ENCODE peak calls at places on chromosomes 3 and 15, in six cellular contexts. N is tibial nerve; F is heart right ventricle; K is AG04450; T is pancreas; S is CD4-positive, CD25-positive, alpha-beta regulatory T cell. P is an unnamed sample.

GRCh38 chr3:185152433-185153169 is at the start of gene C3orf70:
- DNase-seq in N (peak), F (peak), K (no peak), T (peak), S (no peak), P (peak)

GRCh38 chr15:98085003-98085639 is 124.6 kb downstream of the ARRDC4 start:
- DNase-seq in N (no peak), F (no peak), K (peak), T (peak), S (no peak), P (peak)

GRCh38 chr3:197960694-197961581 is 921 bp downstream of the LMLN start:
- DNase-seq in N (no peak), F (no peak), K (no peak), T (no peak), S (peak), P (peak)

GRCh38 chr3:120498947-120499346 is 48.2 kb upstream of the FSTL1 start:
- DNase-seq in N (no peak), F (no peak), K (peak), T (no peak), S (no peak), P (peak)

GRCh38 chr15:39595621-39596221 is 14.8 kb downstream of the THBS1 start:
- DNase-seq in N (no peak), F (no peak), K (no peak), T (no peak), S (no peak), P (peak)

GRCh38 chr3:16994842-16995535 is 110.2 kb downstream of the PLCL2 start:
- DNase-seq in N (no peak), F (no peak), K (no peak), T (no peak), S (no peak), P (no peak)

GRCh38 chr3:148075829-148076716 is 621.6 kb upstream of the AGTR1 start:
- DNase-seq in N (no peak), F (no peak), K (peak), T (no peak), S (no peak), P (peak)

GRCh38 chr15:85027033-85027380 is 45.4 kb downstream of the PDE8A start:
- DNase-seq in N (no peak), F (no peak), K (no peak), T (no peak), S (no peak), P (no peak)

GRCh38 chr15:39232512-39232911 is 348.4 kb upstream of the THBS1 start:
- DNase-seq in N (no peak), F (no peak), K (peak), T (no peak), S (no peak), P (peak)

GRCh38 chr15:50883903-50884302 is 24.6 kb upstream of the AP4E1 start:
- DNase-seq in N (no peak), F (no peak), K (no peak), T (no peak), S (no peak), P (peak)

GRCh38 chr15:79045041-79045440 is 45.5 kb downstream of the RASGRF1 start:
- DNase-seq in N (no peak), F (no peak), K (no peak), T (no peak), S (no peak), P (no peak)

GRCh38 chr3:56816061-56816460 is 14.3 kb upstream of the ARHGEF3 start:
- DNase-seq in N (no peak), F (no peak), K (no peak), T (no peak), S (no peak), P (no peak)

GRCh38 chr3:193716155-193716554 is 123.1 kb downstream of the OPA1 start:
- DNase-seq in N (no peak), F (no peak), K (no peak), T (no peak), S (no peak), P (no peak)

GRCh38 chr3:98136631-98137030 is 6.1 kb downstream of the OR5H1 start:
- DNase-seq in N (no peak), F (no peak), K (no peak), T (no peak), S (no peak), P (no peak)

GRCh38 chr3:178245385-178245778 is 290.9 kb upstream of the KCNMB2 start:
- DNase-seq in N (no peak), F (no peak), K (peak), T (peak), S (no peak), P (no peak)

GRCh38 chr15:19987389-19988048 is 554.1 kb downstream of the GOLGA6L6 start:
- DNase-seq in N (no peak), F (no peak), K (no peak), T (no peak), S (no peak), P (no peak)

GRCh38 chr3:181715601-181716340 is 4.0 kb downstream of the SOX2 start:
- DNase-seq in N (no peak), F (no peak), K (no peak), T (no peak), S (no peak), P (peak)

GRCh38 chr3:72338082-72338941 is 509.9 kb downstream of the SHQ1 start:
- DNase-seq in N (no peak), F (no peak), K (no peak), T (no peak), S (no peak), P (no peak)

GRCh38 chr3:10015476-10015904 is 10.7 kb upstream of the FANCD2 start:
- DNase-seq in N (peak), F (peak), K (peak), T (no peak), S (no peak), P (peak)

GRCh38 chr15:70566047-70566835 is 197.1 kb downstream of the UACA start:
- DNase-seq in N (no peak), F (no peak), K (no peak), T (no peak), S (no peak), P (no peak)

GRCh38 chr3:69051796-69052566 is at the start of gene TMF1:
- DNase-seq in N (peak), F (peak), K (peak), T (peak), S (peak), P (peak)

GRCh38 chr3:194725346-194725745 is 39.7 kb downstream of the FAM43A start:
- DNase-seq in N (no peak), F (no peak), K (no peak), T (no peak), S (no peak), P (no peak)

GRCh38 chr3:57597973-57598351 is 818 bp upstream of the ARF4 start:
- DNase-seq in N (no peak), F (no peak), K (no peak), T (peak), S (peak), P (no peak)

GRCh38 chr15:63408514-63408913 is 26.9 kb upstream of the CA12 start:
- DNase-seq in N (no peak), F (no peak), K (no peak), T (no peak), S (no peak), P (no peak)

GRCh38 chr3:71010731-71011455 is 572.6 kb downstream of the FOXP1 start:
- DNase-seq in N (no peak), F (no peak), K (no peak), T (no peak), S (no peak), P (no peak)

GRCh38 chr3:166284994-166285393 is 447.8 kb upstream of the BCHE start:
- DNase-seq in N (no peak), F (no peak), K (peak), T (no peak), S (no peak), P (no peak)

GRCh38 chr3:72446406-72447058 is 401.7 kb downstream of the SHQ1 start:
- DNase-seq in N (peak), F (no peak), K (no peak), T (no peak), S (peak), P (no peak)

GRCh38 chr3:185420762-185421161 is 57.8 kb downstream of the MAP3K13 start:
- DNase-seq in N (no peak), F (no peak), K (no peak), T (peak), S (no peak), P (no peak)

GRCh38 chr3:65582012-65582717 is 456.6 kb downstream of the MAGI1 start:
- DNase-seq in N (no peak), F (no peak), K (no peak), T (no peak), S (no peak), P (no peak)

GRCh38 chr15:66692808-66693596 is 9.0 kb upstream of the SMAD6 start:
- DNase-seq in N (no peak), F (no peak), K (no peak), T (no peak), S (no peak), P (no peak)

GRCh38 chr3:180646187-180646790 is 33.0 kb downstream of the CCDC39 start:
- DNase-seq in N (no peak), F (no peak), K (no peak), T (no peak), S (no peak), P (no peak)

GRCh38 chr3:55406666-55407425 is 80.3 kb downstream of the WNT5A start:
- DNase-seq in N (no peak), F (no peak), K (no peak), T (no peak), S (no peak), P (no peak)

GRCh38 chr3:1183320-1184048 is 90.7 kb downstream of the CNTN6 start:
- DNase-seq in N (no peak), F (no peak), K (no peak), T (no peak), S (no peak), P (no peak)

GRCh38 chr15:84638103-84638502 is 16.0 kb downstream of the WDR73 start:
- DNase-seq in N (no peak), F (no peak), K (no peak), T (no peak), S (no peak), P (no peak)

GRCh38 chr3:43445820-43446219 is 159.5 kb downstream of the SNRK start:
- DNase-seq in N (no peak), F (no peak), K (no peak), T (no peak), S (no peak), P (no peak)

GRCh38 chr15:42202653-42203052 is 5.5 kb downstream of the VPS39 start:
- DNase-seq in N (no peak), F (no peak), K (no peak), T (no peak), S (no peak), P (no peak)

GRCh38 chr15:48641416-48641815 is 4.1 kb downstream of the FBN1 start:
- DNase-seq in N (no peak), F (no peak), K (no peak), T (no peak), S (no peak), P (peak)

GRCh38 chr3:51311055-51311454 is 74.0 kb upstream of the MANF start:
- DNase-seq in N (no peak), F (no peak), K (peak), T (no peak), S (no peak), P (no peak)

GRCh38 chr15:96076350-96076749 is 254.2 kb upstream of the NR2F2 start:
- DNase-seq in N (no peak), F (no peak), K (no peak), T (no peak), S (no peak), P (no peak)
- H3K4me3 ChIP-seq in N (no peak), F (no peak), K (no peak), T (no peak), S (no peak), P (no peak)

GRCh38 chr3:42045719-42046243 is 45.4 kb upstream of the TRAK1 start:
- DNase-seq in N (no peak), F (no peak), K (no peak), T (no peak), S (no peak), P (no peak)

GRCh38 chr3:42043116-42043796 is 47.9 kb upstream of the TRAK1 start:
- DNase-seq in N (no peak), F (peak), K (no peak), T (no peak), S (no peak), P (peak)

GRCh38 chr3:42037318-42037945 is 53.7 kb upstream of the TRAK1 start:
- DNase-seq in N (no peak), F (no peak), K (no peak), T (no peak), S (no peak), P (no peak)

GRCh38 chr3:42042747-42043115 is 48.4 kb upstream of the TRAK1 start:
- DNase-seq in N (no peak), F (no peak), K (no peak), T (no peak), S (no peak), P (no peak)
- H3K27ac ChIP-seq in N (peak), F (peak), K (no peak), T (no peak), S (no peak), P (peak)

GRCh38 chr15:77071338-77072223 is 672 bp upstream of the TSPAN3 start:
- DNase-seq in N (no peak), F (no peak), K (no peak), T (no peak), S (no peak), P (no peak)
- H3K4me3 ChIP-seq in N (peak), F (no peak), K (no peak), T (no peak), S (peak), P (peak)

GRCh38 chr3:15309662-15310335 is 22.6 kb downstream of the SH3BP5 start:
- DNase-seq in N (no peak), F (no peak), K (no peak), T (no peak), S (no peak), P (peak)
- H3K27ac ChIP-seq in N (peak), F (no peak), K (peak), T (no peak), S (peak), P (peak)

P was measured in SJSA1.